ENCODE peak calls at places on chromosomes 1 and 21, in eight cellular contexts. S is CD8-positive, alpha-beta T cell; L is lower lobe of right lung; Q is GM23338; P is AG04450; N is ascending aorta; Y is right cardiac atrium; E is heart right ventricle. T is an unnamed sample.

GRCh38 chr1:206953126-206953525 is 6.9 kb upstream of the PIGR start:
- DNase-seq in Q (no peak), L (peak; percentile 76), N (no peak), S (no peak), P (no peak), Y (no peak), E (no peak), T (no peak)

GRCh38 chr1:7922301-7922700 is 18.3 kb downstream of the TNFRSF9 start:
- DNase-seq in Y (no peak), L (no peak), E (no peak), Q (no peak), P (no peak), S (no peak), N (peak; percentile 73), T (no peak)

GRCh38 chr1:234357831-234358230 is 15.4 kb upstream of the COA6 start:
- DNase-seq in E (no peak), P (no peak), Y (no peak), Q (no peak), N (no peak), L (no peak), S (no peak), T (no peak)

GRCh38 chr1:180631766-180632325 is at the start of gene XPR1:
- DNase-seq in S (peak; percentile 98), E (peak; percentile 99), P (peak; percentile 98), N (peak; percentile 99), Y (peak; percentile 98), Q (peak; percentile 99), L (peak; percentile 98), T (peak; percentile 97)

GRCh38 chr1:116906812-116907211 is 2.9 kb upstream of the PTGFRN start:
- DNase-seq in S (no peak), Q (no peak), E (no peak), N (peak; percentile 18), Y (no peak), L (no peak), P (no peak), T (no peak)

GRCh38 chr21:42160111-42160949 is 58.6 kb upstream of the ABCG1 start:
- DNase-seq in Q (no peak), E (no peak), S (peak; percentile 31), P (no peak), Y (no peak), N (peak; percentile 44), L (no peak), T (no peak)

GRCh38 chr1:197469620-197470210 is 201.7 kb downstream of the CRB1 start:
- DNase-seq in Q (peak; percentile 19), S (no peak), E (no peak), Y (no peak), L (no peak), N (no peak), P (no peak), T (no peak)

GRCh38 chr1:180194546-180195207 is 35.4 kb upstream of the LHX4 start:
- DNase-seq in S (no peak), E (no peak), Q (no peak), P (no peak), N (no peak), Y (no peak), L (no peak), T (no peak)

GRCh38 chr1:93770640-93771039 is 89.0 kb upstream of the BCAR3 start:
- DNase-seq in S (no peak), Y (no peak), E (no peak), L (no peak), N (no peak), Q (peak; percentile 57), P (no peak), T (no peak)

GRCh38 chr1:203934027-203934426 is 72.6 kb downstream of the SNRPE start:
- DNase-seq in Q (no peak), E (no peak), S (no peak), N (no peak), L (no peak), P (no peak), Y (no peak), T (no peak)

GRCh38 chr1:203278087-203278884 is 27.0 kb upstream of the BTG2 start:
- DNase-seq in P (peak; percentile 59), Q (peak; percentile 49), S (no peak), N (peak; percentile 98), L (peak; percentile 73), Y (peak; percentile 99), E (peak; percentile 96), T (peak; percentile 27)

GRCh38 chr1:177723533-177723932 is 246.3 kb downstream of the SEC16B start:
- DNase-seq in N (no peak), S (no peak), Q (no peak), Y (no peak), E (no peak), P (no peak), L (no peak), T (no peak)

GRCh38 chr21:36254106-36254941 is 65.7 kb upstream of the MORC3 start:
- DNase-seq in Q (peak; percentile 17), L (no peak), Y (no peak), S (no peak), N (no peak), P (no peak), E (no peak), T (no peak)

GRCh38 chr21:36257657-36258056 is 62.3 kb upstream of the MORC3 start:
- DNase-seq in Y (no peak), E (no peak), Q (no peak), N (no peak), P (no peak), L (no peak), S (no peak), T (no peak)

GRCh38 chr21:36250423-36251075 is 69.4 kb upstream of the MORC3 start:
- DNase-seq in P (no peak), Q (peak; percentile 21), L (no peak), Y (no peak), E (no peak), S (no peak), N (no peak), T (no peak)

GRCh38 chr21:36260030-36260787 is 59.8 kb upstream of the MORC3 start:
- DNase-seq in L (no peak), P (peak; percentile 36), N (peak; percentile 69), S (peak; percentile 48), E (peak; percentile 57), Y (no peak), Q (peak; percentile 84), T (peak; percentile 67)

DNA sequence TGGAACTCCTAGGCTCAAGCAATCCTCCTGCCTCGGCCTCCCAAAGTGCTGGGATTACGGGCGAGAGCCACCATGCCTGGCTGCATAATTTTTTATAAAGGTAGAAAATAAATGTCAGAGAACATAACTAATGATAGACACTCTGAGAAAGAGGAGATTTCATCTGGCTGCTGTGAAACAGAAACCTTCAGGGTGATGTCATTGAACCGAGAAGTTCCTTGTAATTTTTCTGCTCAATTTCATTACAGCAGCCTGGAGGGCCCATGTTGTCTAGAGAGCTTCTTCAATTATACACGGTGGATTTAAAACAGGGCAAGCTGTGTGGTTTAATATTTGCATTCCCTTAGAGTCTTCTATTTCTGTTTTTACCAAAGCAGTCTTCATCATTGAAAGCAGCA is 64.3 kb upstream of the MORC3 start:
- DNase-seq in E (no peak), S (no peak), P (no peak), Q (no peak), L (no peak), Y (no peak), N (no peak), T (no peak)
- H3K4me3 ChIP-seq in E (no peak overlapping the region), S (no peak overlapping the region), P (no peak overlapping the region), Q (no peak overlapping the region), L (no peak overlapping the region), Y (no peak overlapping the region), N (no peak overlapping the region), T (no peak overlapping the region)

GRCh38 chr1:165235777-165236285 is 120.7 kb downstream of the LMX1A start:
- DNase-seq in P (no peak), Y (peak; percentile 34), Q (peak; percentile 75), E (no peak), N (no peak), S (no peak), L (no peak), T (no peak)

GRCh38 chr1:165234149-165234548 is 122.4 kb downstream of the LMX1A start:
- DNase-seq in Y (no peak), S (no peak), N (no peak), P (no peak), L (no peak), Q (no peak), E (no peak), T (no peak)

GRCh38 chr1:165239873-165240272 is 116.6 kb downstream of the LMX1A start:
- DNase-seq in P (no peak), S (no peak), Q (no peak), L (no peak), N (no peak), E (no peak), Y (no peak), T (no peak)

GRCh38 chr1:165240486-165240885 is 116.0 kb downstream of the LMX1A start:
- DNase-seq in Y (no peak), P (no peak), N (no peak), L (no peak), Q (no peak), S (no peak), E (no peak), T (no peak)

DNA sequence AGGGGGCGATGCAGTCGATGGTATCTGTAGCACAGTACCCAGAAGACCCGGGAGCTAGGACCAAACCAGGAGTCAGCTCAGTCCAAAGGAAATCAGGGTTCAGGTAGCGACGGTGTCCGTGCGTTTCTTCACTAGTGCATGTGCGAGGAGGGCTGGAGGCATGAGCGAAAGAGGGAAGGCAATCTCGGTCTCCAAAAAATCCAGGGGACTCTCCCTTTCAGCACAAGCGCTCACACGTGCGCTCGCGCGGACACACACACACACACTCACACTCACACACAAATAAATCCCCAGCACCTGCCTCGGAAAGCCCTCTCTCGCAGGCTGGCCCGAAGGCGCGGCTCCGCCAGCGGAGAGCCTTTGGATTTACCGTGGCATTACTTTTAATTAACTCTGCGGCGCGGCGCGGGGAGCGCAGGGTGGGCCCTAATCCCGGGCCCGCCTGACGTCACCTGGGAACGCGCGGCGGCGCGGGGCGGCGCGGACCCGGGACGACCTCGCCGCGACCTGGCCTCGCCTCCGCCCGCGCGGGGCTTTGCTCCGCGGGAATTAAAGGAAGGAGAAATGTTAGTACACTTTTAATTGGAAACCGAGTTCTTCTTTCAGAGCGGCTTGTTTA is 121.2 kb downstream of the LMX1A start:
- DNase-seq in N (no peak), S (no peak), L (no peak), E (no peak), Q (peak; percentile 67), P (no peak), Y (peak; percentile 34), T (no peak)
- H3K27me3 ChIP-seq in N (peaks cover 5% of the 10 kb centered on the region), S (peaks cover 10% of the 10 kb centered on the region), L (peaks cover 34% of the 10 kb centered on the region), E (no peaks in the 10 kb centered on the region), Q (peaks cover 88% of the 10 kb centered on the region), P (peaks cover 21% of the 10 kb centered on the region), Y (peaks cover 4% of the 10 kb centered on the region), T (peaks cover 5% of the 10 kb centered on the region)

GRCh38 chr1:209840611-209841010 is 12.8 kb downstream of the UTP25 start:
- DNase-seq in Q (no peak), S (no peak), E (no peak), Y (no peak), P (no peak), N (no peak), L (no peak), T (no peak)
- H3K27ac ChIP-seq in Q (no peak overlapping the region), S (no peak overlapping the region), E (no peak overlapping the region), Y (no peak overlapping the region), P (peak overlapping the region; percentile 96), N (peak overlapping the region; percentile 71), L (no peak overlapping the region), T (no peak overlapping the region)

DNA sequence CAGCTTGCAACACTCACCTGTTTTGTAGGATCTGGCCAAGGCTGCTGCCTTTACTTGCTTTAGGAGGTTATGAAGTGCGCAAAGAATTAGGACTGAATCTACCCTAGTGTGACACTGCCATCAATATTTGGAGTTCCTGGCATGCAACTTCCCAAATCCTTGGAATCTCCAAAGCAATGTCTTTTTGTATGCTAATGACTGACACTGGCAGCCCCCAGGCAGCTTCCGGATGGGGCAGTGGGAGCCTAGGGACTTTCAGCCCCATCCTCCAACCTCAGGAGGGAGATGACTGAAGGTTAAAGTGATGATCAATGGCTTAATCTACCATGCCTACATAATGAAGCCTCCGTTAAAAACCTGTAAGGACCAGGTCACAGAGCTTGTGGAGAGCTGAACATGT is 5.5 kb downstream of the RCC2 start:
- DNase-seq in L (no peak), N (no peak), Y (no peak), S (no peak), E (no peak), P (no peak), Q (peak; percentile 84), T (no peak)
- H3K4me3 ChIP-seq in L (no peak overlapping the region), N (no peak overlapping the region), Y (no peak overlapping the region), S (no peak overlapping the region), E (no peak overlapping the region), P (no peak overlapping the region), Q (peak overlapping the region; percentile 80), T (no peak overlapping the region)